ENCODE peak calls at places on chromosomes 5 and 9, in ten cellular contexts. L, X, I, J, W, H, Z, C, Q and P are unnamed samples. For H3K4me1 and H3K27me3, the result is how much of the 10 kb centered on the place peaks cover.

GRCh38 chr9:85213650-85214607 is 527.8 kb downstream of the AGTPBP1 start:
- DNase-seq in L (no peak), W (no peak), C (no peak), Q (no peak), X (no peak), Z (no peak), J (no peak), I (no peak), H (peak), P (no peak)

GRCh38 chr9:18909140-18910018 is 123.6 kb downstream of the SAXO1 start:
- DNase-seq in H (peak), X (no peak), I (no peak), L (no peak), J (no peak), Q (no peak), Z (no peak), C (no peak), W (no peak), P (no peak)

GRCh38 chr5:156534906-156535305 is 207.9 kb downstream of the SGCD start:
- DNase-seq in J (no peak), L (no peak), C (no peak), Q (peak), H (no peak), W (no peak), X (no peak), I (no peak), Z (no peak), P (no peak)

GRCh38 chr9:81599837-81600236 is 89.5 kb downstream of the TLE1 start:
- DNase-seq in J (no peak), I (no peak), L (no peak), W (peak), Z (no peak), C (no peak), X (no peak), Q (peak), H (no peak), P (no peak)

GRCh38 chr9:8651126-8651525 is 851.5 kb upstream of the DMAC1 start:
- DNase-seq in X (no peak), J (no peak), L (no peak), H (no peak), C (no peak), W (no peak), Q (no peak), I (no peak), Z (no peak), P (no peak)

GRCh38 chr9:125969868-125970267 is 222.7 kb downstream of the PBX3 start:
- DNase-seq in J (no peak), W (no peak), I (peak), X (no peak), L (no peak), C (no peak), Z (no peak), H (no peak), Q (no peak), P (no peak)

GRCh38 chr5:142655339-142656267 is 30.3 kb downstream of the FGF1 start:
- DNase-seq in L (peak), H (peak), C (peak), Z (no peak), J (peak), X (peak), Q (peak), I (peak), W (peak), P (peak)

GRCh38 chr9:36798350-36799065 is 225.8 kb downstream of the MELK start:
- DNase-seq in Z (no peak), H (peak), I (peak), J (no peak), Q (no peak), W (no peak), X (no peak), C (no peak), L (no peak), P (no peak)

GRCh38 chr9:128360826-128361225 is 10.3 kb upstream of the URM1 start:
- DNase-seq in Z (no peak), Q (no peak), X (no peak), H (no peak), L (no peak), W (no peak), J (no peak), C (no peak), I (no peak), P (no peak)

GRCh38 chr5:15383021-15383420 is 117.0 kb upstream of the FBXL7 start:
- DNase-seq in J (no peak), H (no peak), X (no peak), W (no peak), L (no peak), I (no peak), Q (no peak), Z (no peak), C (no peak), P (no peak)

GRCh38 chr5:149581192-149581861 is at the start of gene ARHGEF37:
- DNase-seq in X (peak), J (peak), H (peak), Q (peak), W (peak), I (peak), L (no peak), Z (no peak), C (peak), P (peak)

GRCh38 chr5:62578540-62578939 is at the start of gene LRRC70:
- DNase-seq in H (no peak), L (no peak), W (peak), C (no peak), I (peak), Z (no peak), J (no peak), X (no peak), Q (peak), P (no peak)

GRCh38 chr5:100691085-100691484 is 155.9 kb downstream of the FAM174A start:
- DNase-seq in J (no peak), W (no peak), Q (no peak), I (no peak), H (no peak), Z (no peak), L (no peak), C (no peak), X (no peak), P (no peak)

GRCh38 chr9:113886471-113886870 is 10.4 kb downstream of the ZNF618 start:
- DNase-seq in J (no peak), L (no peak), X (no peak), I (no peak), W (peak), C (no peak), Z (no peak), Q (peak), H (no peak), P (no peak)

GRCh38 chr5:9058161-9058560 is 487.7 kb downstream of the SEMA5A start:
- DNase-seq in L (no peak), J (no peak), Z (no peak), X (no peak), C (no peak), Q (no peak), I (no peak), W (no peak), H (no peak), P (no peak)

GRCh38 chr9:130846487-130847305 is 11.6 kb downstream of the ABL1 start:
- DNase-seq in Q (peak), Z (no peak), L (no peak), C (no peak), J (peak), X (peak), I (no peak), H (peak), W (peak), P (no peak)
- H3K4me3 ChIP-seq in Q (peak), Z (peak), L (no peak), C (peak), J (no peak), X (peak), I (no peak), H (no peak), W (peak), P (peak)

DNA sequence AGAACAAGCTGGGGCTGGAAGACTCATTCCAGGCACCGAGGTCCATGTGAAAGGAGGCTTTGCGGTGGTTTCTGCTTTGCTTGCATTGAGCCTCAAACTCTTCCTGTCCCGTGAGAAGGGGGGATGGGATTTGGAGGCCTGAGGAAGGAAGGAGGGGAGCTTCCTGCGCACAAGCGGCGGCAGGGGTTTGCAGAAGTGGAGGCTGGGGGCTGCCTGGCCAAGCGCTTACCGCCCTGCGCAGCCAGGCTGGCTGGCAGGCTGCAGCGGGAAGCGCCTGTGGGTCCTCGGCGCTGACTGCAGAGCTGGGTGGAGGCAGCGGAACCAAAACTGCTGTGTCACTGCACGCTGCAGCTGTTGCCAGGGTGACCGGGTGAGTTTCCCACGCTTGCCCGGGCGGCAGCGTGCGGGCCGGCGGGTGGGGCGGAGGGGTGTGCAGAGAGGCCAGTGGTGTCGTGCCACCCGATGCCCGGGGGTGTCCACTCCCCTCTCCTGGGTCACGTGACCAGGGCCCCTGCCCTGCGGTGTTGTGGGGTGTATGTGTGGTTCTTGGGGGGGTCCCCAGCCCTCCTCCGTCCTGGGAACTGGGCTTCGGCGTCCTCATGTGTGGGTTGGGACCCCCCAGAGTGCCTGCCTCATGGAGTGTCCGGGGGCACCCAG is 81.0 kb downstream of the RXRA start:
- DNase-seq in I (peak), C (peak), J (peak), H (peak), Q (peak), Z (no peak), L (peak), X (peak), W (peak), P (peak)
- H3K4me1 ChIP-seq in I (under half), C (under half), J (under half), H (under half), Q (half or more), Z (half or more), L (half or more), X (under half), W (under half), P (half or more)

DNA sequence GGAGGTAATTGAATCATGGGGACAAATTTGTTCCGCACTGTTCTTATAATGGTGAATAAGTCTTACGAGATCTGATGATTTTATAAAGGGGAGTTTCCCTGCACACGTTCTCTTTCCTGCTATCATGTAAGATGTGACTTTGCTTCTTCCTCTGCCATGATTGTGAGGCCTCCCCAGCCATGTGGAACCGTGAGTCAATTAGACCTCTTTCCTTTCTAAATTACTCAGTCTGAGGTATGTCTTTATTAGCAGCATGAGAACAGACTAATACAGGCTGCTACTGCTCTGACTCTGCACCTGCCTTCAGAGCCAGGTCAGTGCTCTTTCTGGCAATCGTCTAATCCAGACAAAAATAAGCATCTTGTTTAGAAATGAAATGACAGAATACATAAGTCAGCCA is 479.2 kb upstream of the TUSC1 start:
- DNase-seq in X (no peak), I (peak), Q (no peak), L (no peak), J (no peak), Z (no peak), H (no peak), W (no peak), C (no peak), P (no peak)
- H3K27me3 ChIP-seq in X (under half), I (under half), Q (under half), L (under half), J (under half), Z (under half), H (under half), W (under half), C (under half), P (under half)

DNA sequence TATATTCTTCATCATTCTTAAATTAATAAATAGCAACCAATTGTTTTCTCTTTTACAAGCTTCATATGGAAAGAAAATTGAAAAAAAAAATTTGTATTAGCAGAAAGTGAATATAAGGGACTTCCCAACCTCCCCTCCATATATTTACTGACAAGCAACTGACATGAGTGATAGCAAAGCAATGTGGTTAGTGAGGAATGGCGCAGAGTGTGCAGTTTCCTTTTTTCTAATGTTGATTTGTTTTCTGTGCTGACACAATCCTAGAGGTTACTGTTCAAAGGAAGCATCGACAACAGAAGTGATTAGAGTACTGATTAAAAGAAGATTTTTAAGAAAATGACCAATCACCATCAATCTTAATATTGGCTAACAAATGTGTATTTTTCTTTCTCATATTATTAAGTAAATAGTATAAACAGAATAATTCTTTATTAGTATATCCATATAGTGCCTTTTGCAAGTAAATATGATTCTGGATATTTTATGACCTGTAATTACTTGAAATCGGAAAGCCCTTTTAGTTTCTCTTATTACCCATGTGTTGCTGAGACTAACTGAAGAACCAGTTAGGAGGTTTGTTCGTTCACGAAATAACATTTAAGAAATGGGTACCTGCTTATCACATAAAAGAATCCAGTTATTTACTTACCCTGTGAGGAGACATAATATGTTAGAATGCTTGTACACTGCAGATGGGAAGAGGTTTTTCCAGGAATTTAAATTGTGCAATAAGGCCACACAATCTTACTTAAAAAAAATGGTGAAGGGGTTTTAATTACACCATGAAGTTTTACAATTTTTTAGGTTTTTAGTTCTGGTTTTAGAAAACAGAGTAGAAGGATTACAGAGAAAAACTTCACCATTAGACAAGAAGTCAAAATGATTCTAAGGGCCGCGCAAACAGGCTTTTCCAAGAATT is 1.4 kb upstream of the PTGER4 start:
- DNase-seq in Q (no peak), W (peak), H (no peak), J (no peak), C (no peak), L (no peak), Z (no peak), X (no peak), I (no peak), P (no peak)
- H3K4me3 ChIP-seq in Q (peak), W (peak), H (peak), J (peak), C (peak), L (peak), Z (peak), X (peak), I (peak), P (peak)